ENCODE peak calls at places on chromosomes 12 and 14, in five cellular contexts. S is HCT116, H is NT2/D1, P is HepG2, J is GM12878. W is an unnamed sample.

GRCh38 chr14:36091096-36091495 is 85.4 kb downstream of the PTCSC3 start:
- DNase-seq in S (peak), P (peak), H (no peak), J (peak), W (no peak)

GRCh38 chr12:67091204-67091603 is 178.0 kb upstream of the CAND1 start:
- DNase-seq in P (no peak), H (no peak), S (no peak), J (no peak), W (no peak)

GRCh38 chr12:104274811-104275210 is 28.7 kb upstream of the EID3 start:
- DNase-seq in J (no peak), S (no peak), P (no peak), H (no peak), W (no peak)

GRCh38 chr14:68783408-68784297 is 9.2 kb downstream of the ZFP36L1 start:
- DNase-seq in P (peak), H (no peak), J (no peak), S (no peak), W (no peak)

GRCh38 chr12:88207921-88208640 is 66.0 kb downstream of the TMTC3 start:
- DNase-seq in J (no peak), H (no peak), S (no peak), P (no peak), W (no peak)

GRCh38 chr14:106831322-106831720 is 1304.9 kb downstream of the TMEM121 start:
- DNase-seq in S (no peak), J (no peak), H (no peak), P (peak), W (no peak)

GRCh38 chr14:53942970-53943750 is 13.5 kb downstream of the BMP4 start:
- DNase-seq in P (peak), J (no peak), H (no peak), S (no peak), W (no peak)

GRCh38 chr14:100522616-100523021 is 64.6 kb downstream of the BEGAIN start:
- DNase-seq in H (no peak), S (no peak), P (no peak), J (no peak), W (no peak)

GRCh38 chr14:33611405-33612183 is 339.3 kb downstream of the EGLN3 start:
- DNase-seq in J (no peak), P (no peak), S (no peak), H (no peak), W (no peak)

GRCh38 chr12:109818900-109819500 is 14.2 kb downstream of the TRPV4 start:
- DNase-seq in P (peak), S (no peak), H (no peak), J (no peak), W (no peak)

GRCh38 chr14:68703093-68703492 is 89.8 kb downstream of the ZFP36L1 start:
- DNase-seq in S (no peak), J (no peak), P (no peak), H (no peak), W (peak)

GRCh38 chr14:69485701-69486100 is 1.2 kb downstream of the PLEKHD1 start:
- DNase-seq in S (no peak), J (no peak), H (no peak), P (no peak), W (no peak)

GRCh38 chr14:72644038-72644437 is 249.9 kb downstream of the DPF3 start:
- DNase-seq in H (no peak), P (no peak), J (no peak), S (no peak), W (no peak)

GRCh38 chr12:26268841-26269553 is 73.6 kb downstream of the SSPN start:
- DNase-seq in P (peak), S (no peak), J (no peak), H (no peak), W (no peak)

GRCh38 chr12:124305776-124306685 is 11.1 kb downstream of the RFLNA start:
- DNase-seq in S (no peak), P (no peak), H (no peak), J (no peak), W (no peak)

GRCh38 chr14:60656755-60657608 is 7.7 kb upstream of the SIX1 start:
- DNase-seq in H (no peak), P (peak), S (no peak), J (peak), W (no peak)

GRCh38 chr12:82873951-82874350 is 187.2 kb downstream of the TMTC2 start:
- DNase-seq in H (no peak), J (no peak), S (no peak), P (no peak), W (no peak)

GRCh38 chr12:124664395-124665111 is 97.1 kb upstream of the NCOR2 start:
- DNase-seq in S (no peak), J (no peak), P (no peak), H (no peak), W (no peak)

GRCh38 chr14:77151918-77152588 is 10.5 kb upstream of the ZDHHC22 start:
- DNase-seq in S (peak), J (no peak), H (no peak), P (no peak), W (peak)

GRCh38 chr12:13075114-13075471 is 28.4 kb downstream of the GSG1 start:
- DNase-seq in S (no peak), P (no peak), H (no peak), J (no peak), W (no peak)

GRCh38 chr12:124771462-124772361 is 92.0 kb downstream of the SCARB1 start:
- DNase-seq in P (peak), S (peak), H (peak), J (peak), W (peak)

GRCh38 chr14:104817930-104818713 is 17.2 kb downstream of the ZBTB42 start:
- DNase-seq in S (no peak), J (no peak), P (no peak), H (no peak), W (no peak)

GRCh38 chr14:71169861-71170260 is 262.6 kb downstream of the PCNX1 start:
- DNase-seq in H (no peak), J (no peak), S (no peak), P (no peak), W (no peak)

GRCh38 chr12:47277972-47278448 is 198.3 kb upstream of the AMIGO2 start:
- DNase-seq in J (no peak), P (no peak), H (no peak), S (peak), W (peak)

GRCh38 chr14:95222151-95222631 is 64.9 kb upstream of the DICER1 start:
- DNase-seq in S (no peak), P (peak), J (no peak), H (no peak), W (no peak)

GRCh38 chr12:114767081-114767480 is 83.1 kb upstream of the TBX3 start:
- DNase-seq in S (no peak), P (no peak), H (no peak), J (no peak), W (no peak)

GRCh38 chr14:91835920-91836843 is 31.2 kb downstream of the TC2N start:
- DNase-seq in S (peak), J (no peak), P (no peak), H (peak), W (peak)

GRCh38 chr12:52798003-52798670 is 2.2 kb upstream of the KRT3 start:
- DNase-seq in S (no peak), J (no peak), P (no peak), H (no peak), W (peak)

GRCh38 chr12:123253606-123254459 is 17.8 kb downstream of the CDK2AP1 start:
- DNase-seq in P (no peak), J (no peak), S (no peak), H (no peak), W (no peak)

GRCh38 chr14:54774824-54775223 is 127.8 kb downstream of the GCH1 start:
- DNase-seq in S (no peak), J (no peak), P (no peak), H (no peak), W (no peak)

GRCh38 chr14:104221636-104222375 is 83.4 kb downstream of the KIF26A start:
- DNase-seq in S (no peak), H (no peak), J (no peak), P (no peak), W (no peak)

GRCh38 chr14:104292084-104292970 is 153.9 kb downstream of the KIF26A start:
- DNase-seq in S (no peak), H (no peak), P (no peak), J (no peak), W (no peak)

GRCh38 chr12:71873821-71874220 is 34.3 kb downstream of the TBC1D15 start:
- DNase-seq in S (no peak), J (no peak), H (no peak), P (no peak), W (no peak)

GRCh38 chr14:61147898-61148549 is 133.1 kb downstream of the TMEM30B start:
- DNase-seq in H (no peak), P (peak), J (no peak), S (peak), W (no peak)

GRCh38 chr12:81950871-81951270 is 191.7 kb upstream of the PPFIA2 start:
- DNase-seq in H (no peak), S (no peak), J (no peak), P (no peak), W (no peak)

GRCh38 chr14:50064993-50065392 is 51.4 kb downstream of the VCPKMT start:
- DNase-seq in S (no peak), H (no peak), P (no peak), J (peak), W (no peak)

DNA sequence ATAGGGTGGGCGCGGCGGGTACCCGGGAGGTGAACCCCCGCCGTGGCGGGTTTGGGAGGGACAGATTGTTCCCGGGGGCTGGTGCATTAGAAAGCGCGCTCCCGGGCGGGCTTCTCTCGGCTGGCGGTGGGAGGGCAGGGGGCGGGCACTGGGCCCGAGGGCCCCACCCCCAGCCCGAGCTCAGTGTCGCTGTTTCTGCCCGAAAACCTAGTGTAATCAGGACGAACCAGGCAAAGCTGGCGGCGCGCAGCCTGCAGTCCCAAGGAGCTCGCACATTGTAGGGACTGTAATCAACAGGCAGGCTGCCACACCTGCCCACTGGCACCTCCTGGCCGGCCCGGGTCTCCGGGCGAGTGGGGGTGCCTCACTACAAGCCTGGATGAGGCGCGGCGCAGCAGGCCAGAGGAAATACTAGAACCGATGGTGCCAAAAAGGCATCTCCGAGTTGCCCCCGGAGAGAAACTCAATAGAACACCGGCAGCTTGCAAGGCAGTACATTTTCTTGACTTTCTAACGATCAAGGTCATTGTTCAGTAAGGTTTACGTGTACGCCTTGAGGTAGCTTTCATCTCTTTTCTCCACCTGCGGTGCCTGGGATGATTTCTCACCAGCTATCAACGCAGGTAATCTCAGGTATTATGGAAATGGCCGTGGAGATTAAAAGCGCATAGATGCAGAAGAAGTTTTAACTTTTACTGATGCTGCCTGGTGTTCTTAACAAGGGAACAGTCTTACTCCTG is 845 bp upstream of the SPTB start:
- DNase-seq in H (no peak), P (no peak), J (no peak), S (peak), W (peak)
- TF ChIP-seq ZNF274 in H (no peak), P (no peak), J (no peak), S (no peak), W (no peak)

DNA sequence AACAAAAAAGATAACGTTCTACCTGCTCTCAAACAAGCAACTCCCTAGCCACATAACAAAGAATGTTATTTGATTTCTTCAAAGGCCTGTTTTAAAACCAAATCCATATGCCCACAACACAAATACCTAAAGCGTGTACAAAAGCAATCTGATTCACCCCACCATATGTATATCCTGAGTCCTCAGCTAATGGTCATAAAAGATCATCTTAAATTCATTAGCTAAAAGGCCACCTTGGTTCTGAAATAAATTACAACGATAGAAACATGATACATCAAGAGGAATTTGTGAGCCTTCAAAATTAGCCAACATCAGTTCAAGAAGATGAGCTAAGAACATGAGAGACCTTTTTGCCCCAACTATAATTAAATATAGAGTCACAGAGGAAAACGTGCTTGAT is 20.1 kb downstream of the CIT start:
- DNase-seq in H (no peak), S (no peak), P (no peak), J (no peak), W (no peak)
- TF ChIP-seq ZNF274 in H (no peak), S (no peak), P (no peak), J (no peak), W (no peak)

GRCh38 chr14:51821822-51822221 is 38.6 kb upstream of the GNG2 start:
- DNase-seq in P (no peak), J (no peak), S (no peak), H (no peak), W (no peak)

GRCh38 chr14:51816031-51816430 is 44.4 kb upstream of the GNG2 start:
- DNase-seq in H (no peak), S (no peak), P (no peak), J (no peak), W (no peak)

GRCh38 chr14:51822499-51822898 is 37.9 kb upstream of the GNG2 start:
- DNase-seq in S (no peak), J (no peak), H (no peak), P (no peak), W (no peak)

GRCh38 chr14:51817326-51817725 is 43.1 kb upstream of the GNG2 start:
- DNase-seq in H (no peak), J (no peak), P (no peak), S (no peak), W (no peak)

DNA sequence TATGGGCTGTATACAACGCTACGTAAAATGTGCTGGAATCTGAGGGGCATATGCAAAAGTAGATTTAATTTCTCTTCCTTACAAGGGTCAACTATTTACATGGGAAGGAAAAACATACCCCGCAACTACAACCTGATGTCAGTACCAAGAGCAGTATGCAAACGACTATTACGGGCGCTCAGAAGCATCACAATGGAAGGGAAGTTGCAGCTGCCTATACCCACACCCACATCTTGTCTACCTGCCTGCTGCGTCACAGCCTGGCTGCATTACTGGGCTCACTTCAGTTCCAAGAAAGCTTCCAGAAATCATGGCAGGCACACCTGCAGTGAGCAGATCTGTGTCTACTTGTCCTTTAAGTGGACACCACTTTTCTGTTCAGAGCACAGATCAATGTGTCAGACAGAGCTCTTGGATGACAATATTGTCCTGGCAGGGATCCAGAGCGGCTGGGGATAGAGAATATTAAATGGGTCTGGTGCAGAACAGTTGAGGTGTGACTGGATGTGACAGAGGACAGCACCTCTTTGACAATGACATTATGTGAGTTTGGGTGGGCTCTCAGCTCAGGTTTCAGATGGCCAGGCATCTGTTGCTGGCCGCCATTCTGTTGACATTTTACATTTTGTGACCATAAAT is 41.5 kb upstream of the GNG2 start:
- DNase-seq in H (no peak), S (no peak), J (no peak), P (no peak), W (no peak)
- TF ChIP-seq ZNF274 in H (no peak), S (no peak), J (no peak), P (no peak), W (no peak)

DNA sequence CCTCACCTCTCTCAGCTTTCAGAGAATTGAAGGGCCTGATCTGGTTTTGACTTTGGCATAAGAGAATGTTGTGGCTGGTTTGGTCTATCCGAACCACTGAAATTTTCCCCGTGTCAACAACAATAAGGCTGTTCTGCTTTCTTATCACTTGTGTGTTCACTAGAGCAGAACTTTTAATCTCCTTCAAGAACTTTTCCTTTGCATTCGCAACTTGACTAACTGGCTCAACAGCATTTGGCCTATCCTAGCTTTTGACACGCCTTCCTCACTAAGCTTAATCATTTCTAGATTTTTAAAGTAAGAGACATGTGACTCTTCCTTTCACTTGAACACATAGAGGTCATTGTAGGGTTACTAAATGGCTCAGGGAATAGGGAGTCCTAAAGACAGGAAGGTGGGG is 25.9 kb upstream of the EDDM3A start:
- DNase-seq in P (no peak), J (no peak), H (no peak), S (no peak), W (no peak)
- TF ChIP-seq ZNF274 in P (no peak), J (no peak), H (no peak), S (no peak), W (no peak)

DNA sequence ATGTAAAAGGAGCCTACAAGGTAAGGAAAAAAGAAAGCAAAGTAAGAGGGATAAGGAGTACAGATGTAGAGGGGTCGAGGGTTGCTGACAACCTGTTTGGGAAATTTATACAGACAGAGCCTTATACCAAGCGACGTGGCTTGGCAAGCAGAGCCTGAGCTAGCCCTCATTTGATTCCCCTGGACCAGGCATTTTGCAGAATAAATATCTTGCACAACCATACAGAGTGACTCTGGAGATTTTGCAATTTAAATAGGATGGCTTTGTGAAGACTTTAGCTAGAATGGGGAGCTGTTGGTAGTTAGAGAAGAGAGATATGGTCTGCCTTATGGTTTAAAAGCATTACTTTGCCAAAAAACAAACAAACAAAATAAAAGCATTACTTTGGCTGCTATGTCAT is 11.1 kb upstream of the ANO6 start:
- DNase-seq in S (no peak), J (no peak), H (no peak), P (peak), W (no peak)
- TF ChIP-seq ZNF274 in S (no peak), J (no peak), H (no peak), P (no peak), W (no peak)

GRCh38 chr14:97846156-97846555 is 1049.0 kb downstream of the VRK1 start:
- DNase-seq in P (no peak), S (no peak), H (no peak), J (no peak), W (no peak)
- TF ChIP-seq ZNF274 in P (no peak), S (no peak), H (no peak), J (no peak), W (no peak)

DNA sequence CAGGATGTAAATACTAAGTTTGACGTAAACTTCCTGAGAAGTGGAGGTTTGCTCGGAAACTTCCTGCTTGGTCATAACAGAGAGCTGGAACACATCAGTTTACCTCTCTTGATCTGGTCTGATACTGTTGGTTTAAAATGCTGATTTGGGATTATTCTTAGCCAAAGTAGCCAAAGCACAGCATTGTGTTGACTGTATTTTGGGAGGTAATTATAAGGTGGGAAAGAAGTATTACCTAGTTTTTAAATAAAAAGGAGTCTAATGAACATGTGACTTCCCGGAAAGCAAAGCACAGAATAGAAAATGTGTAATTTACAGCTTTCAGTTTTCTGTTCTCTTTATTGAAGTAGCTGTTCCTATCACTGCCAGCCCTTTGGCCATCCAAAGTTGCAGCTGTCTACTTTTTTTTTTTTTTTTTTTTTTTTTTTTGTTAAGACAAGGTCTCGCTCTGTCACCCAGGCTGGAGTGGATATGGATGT is 52.2 kb upstream of the SRP54 start:
- DNase-seq in J (peak), P (no peak), H (no peak), S (no peak), W (no peak)
- TF ChIP-seq ZNF274 in J (no peak), P (no peak), H (no peak), S (no peak), W (no peak)

GRCh38 chr12:3046441-3047200 is 30.6 kb upstream of the TSPAN9 start:
- DNase-seq in S (no peak), P (no peak), J (no peak), H (no peak), W (peak)
- TF ChIP-seq ZNF274 in S (no peak), P (no peak), J (no peak), H (no peak), W (no peak)